ENCODE peak calls at places on chromosomes 7 and 10, in ten cellular contexts. One of them, this sample, is unnamed.
A peak's percentile ranks its signal among the peaks of the same experiment; 100 is the strongest.

GRCh38 chr7:129006636-129007414 is 48.1 kb downstream of the TNPO3 start:
- DNase-seq in NCI-H2029: no peak
- DNase-seq in iris pigment epithelial cell: peak; percentile 16
- DNase-seq in RKO: peak; percentile 12
- DNase-seq in GM04504: no peak
- DNase-seq in stimulated activated CD8-positive, alpha-beta memory T cell treated with anti-CD3 and anti-CD28 coated beads, Interleukin-15, amount 100 ng/mL, for 24 hours: no peak
- DNase-seq in activated naive CD8-positive, alpha-beta T cell treated with anti-CD3 and anti-CD28 coated beads, Interleukin-2, amount 50 U/mL, for 24 hours: no peak
- DNase-seq in activated CD4-positive, CD25-positive, alpha-beta regulatory T cell treated with anti-CD3 and anti-CD28 coated beads, Interleukin-2, amount 50 U/mL, for 72 hours: no peak
- DNase-seq in nephron progenitor cell: no peak
- DNase-seq in activated CD4-positive, alpha-beta T cell treated with anti-CD3 and anti-CD28 coated beads for 48 hours: no peak
- DNase-seq in this sample: no peak

GRCh38 chr10:117597216-117597615 is 54.7 kb downstream of the EMX2 start:
- DNase-seq in activated naive CD8-positive, alpha-beta T cell treated with anti-CD3 and anti-CD28 coated beads, Interleukin-2, amount 50 U/mL, for 24 hours: no peak
- DNase-seq in activated CD4-positive, alpha-beta T cell treated with anti-CD3 and anti-CD28 coated beads for 48 hours: no peak
- DNase-seq in iris pigment epithelial cell: peak; percentile 59
- DNase-seq in nephron progenitor cell: no peak
- DNase-seq in NCI-H2029: no peak
- DNase-seq in RKO: no peak
- DNase-seq in stimulated activated CD8-positive, alpha-beta memory T cell treated with anti-CD3 and anti-CD28 coated beads, Interleukin-15, amount 100 ng/mL, for 24 hours: no peak
- DNase-seq in GM04504: peak; percentile 36
- DNase-seq in activated CD4-positive, CD25-positive, alpha-beta regulatory T cell treated with anti-CD3 and anti-CD28 coated beads, Interleukin-2, amount 50 U/mL, for 72 hours: no peak
- DNase-seq in this sample: no peak

GRCh38 chr10:49228677-49229076 is 40.5 kb upstream of the TMEM273 start:
- DNase-seq in activated CD4-positive, alpha-beta T cell treated with anti-CD3 and anti-CD28 coated beads for 48 hours: no peak
- DNase-seq in activated CD4-positive, CD25-positive, alpha-beta regulatory T cell treated with anti-CD3 and anti-CD28 coated beads, Interleukin-2, amount 50 U/mL, for 72 hours: no peak
- DNase-seq in stimulated activated CD8-positive, alpha-beta memory T cell treated with anti-CD3 and anti-CD28 coated beads, Interleukin-15, amount 100 ng/mL, for 24 hours: no peak
- DNase-seq in NCI-H2029: no peak
- DNase-seq in activated naive CD8-positive, alpha-beta T cell treated with anti-CD3 and anti-CD28 coated beads, Interleukin-2, amount 50 U/mL, for 24 hours: no peak
- DNase-seq in nephron progenitor cell: no peak
- DNase-seq in GM04504: no peak
- DNase-seq in iris pigment epithelial cell: no peak
- DNase-seq in RKO: no peak
- DNase-seq in this sample: no peak

GRCh38 chr7:114656471-114656870 is 241.9 kb downstream of the FOXP2 start:
- DNase-seq in activated CD4-positive, CD25-positive, alpha-beta regulatory T cell treated with anti-CD3 and anti-CD28 coated beads, Interleukin-2, amount 50 U/mL, for 72 hours: no peak
- DNase-seq in activated CD4-positive, alpha-beta T cell treated with anti-CD3 and anti-CD28 coated beads for 48 hours: no peak
- DNase-seq in activated naive CD8-positive, alpha-beta T cell treated with anti-CD3 and anti-CD28 coated beads, Interleukin-2, amount 50 U/mL, for 24 hours: no peak
- DNase-seq in NCI-H2029: no peak
- DNase-seq in stimulated activated CD8-positive, alpha-beta memory T cell treated with anti-CD3 and anti-CD28 coated beads, Interleukin-15, amount 100 ng/mL, for 24 hours: no peak
- DNase-seq in GM04504: no peak
- DNase-seq in iris pigment epithelial cell: no peak
- DNase-seq in RKO: no peak
- DNase-seq in nephron progenitor cell: no peak
- DNase-seq in this sample: no peak

GRCh38 chr7:45986355-45987298 is 65.6 kb upstream of the IGFBP3 start:
- DNase-seq in GM04504: no peak
- DNase-seq in NCI-H2029: no peak
- DNase-seq in nephron progenitor cell: no peak
- DNase-seq in activated CD4-positive, alpha-beta T cell treated with anti-CD3 and anti-CD28 coated beads for 48 hours: no peak
- DNase-seq in activated CD4-positive, CD25-positive, alpha-beta regulatory T cell treated with anti-CD3 and anti-CD28 coated beads, Interleukin-2, amount 50 U/mL, for 72 hours: no peak
- DNase-seq in iris pigment epithelial cell: no peak
- DNase-seq in activated naive CD8-positive, alpha-beta T cell treated with anti-CD3 and anti-CD28 coated beads, Interleukin-2, amount 50 U/mL, for 24 hours: no peak
- DNase-seq in RKO: no peak
- DNase-seq in stimulated activated CD8-positive, alpha-beta memory T cell treated with anti-CD3 and anti-CD28 coated beads, Interleukin-15, amount 100 ng/mL, for 24 hours: no peak
- DNase-seq in this sample: no peak

GRCh38 chr10:84510121-84510520 is 181.7 kb downstream of the CCSER2 start:
- DNase-seq in iris pigment epithelial cell: peak; percentile 88
- DNase-seq in nephron progenitor cell: no peak
- DNase-seq in activated CD4-positive, alpha-beta T cell treated with anti-CD3 and anti-CD28 coated beads for 48 hours: no peak
- DNase-seq in activated naive CD8-positive, alpha-beta T cell treated with anti-CD3 and anti-CD28 coated beads, Interleukin-2, amount 50 U/mL, for 24 hours: no peak
- DNase-seq in GM04504: peak; percentile 8
- DNase-seq in NCI-H2029: no peak
- DNase-seq in RKO: no peak
- DNase-seq in activated CD4-positive, CD25-positive, alpha-beta regulatory T cell treated with anti-CD3 and anti-CD28 coated beads, Interleukin-2, amount 50 U/mL, for 72 hours: no peak
- DNase-seq in stimulated activated CD8-positive, alpha-beta memory T cell treated with anti-CD3 and anti-CD28 coated beads, Interleukin-15, amount 100 ng/mL, for 24 hours: no peak
- DNase-seq in this sample: no peak

GRCh38 chr10:79438699-79439085 is 6.7 kb downstream of the ZCCHC24 start:
- DNase-seq in iris pigment epithelial cell: no peak
- DNase-seq in GM04504: no peak
- DNase-seq in RKO: no peak
- DNase-seq in nephron progenitor cell: no peak
- DNase-seq in activated naive CD8-positive, alpha-beta T cell treated with anti-CD3 and anti-CD28 coated beads, Interleukin-2, amount 50 U/mL, for 24 hours: no peak
- DNase-seq in activated CD4-positive, CD25-positive, alpha-beta regulatory T cell treated with anti-CD3 and anti-CD28 coated beads, Interleukin-2, amount 50 U/mL, for 72 hours: no peak
- DNase-seq in stimulated activated CD8-positive, alpha-beta memory T cell treated with anti-CD3 and anti-CD28 coated beads, Interleukin-15, amount 100 ng/mL, for 24 hours: no peak
- DNase-seq in NCI-H2029: no peak
- DNase-seq in activated CD4-positive, alpha-beta T cell treated with anti-CD3 and anti-CD28 coated beads for 48 hours: no peak
- DNase-seq in this sample: no peak

GRCh38 chr10:43398939-43399871 is 9.8 kb downstream of the HNRNPF start:
- DNase-seq in iris pigment epithelial cell: peak; percentile 70
- DNase-seq in activated naive CD8-positive, alpha-beta T cell treated with anti-CD3 and anti-CD28 coated beads, Interleukin-2, amount 50 U/mL, for 24 hours: no peak
- DNase-seq in activated CD4-positive, CD25-positive, alpha-beta regulatory T cell treated with anti-CD3 and anti-CD28 coated beads, Interleukin-2, amount 50 U/mL, for 72 hours: peak; percentile 17
- DNase-seq in RKO: peak; percentile 87
- DNase-seq in stimulated activated CD8-positive, alpha-beta memory T cell treated with anti-CD3 and anti-CD28 coated beads, Interleukin-15, amount 100 ng/mL, for 24 hours: no peak
- DNase-seq in activated CD4-positive, alpha-beta T cell treated with anti-CD3 and anti-CD28 coated beads for 48 hours: no peak
- DNase-seq in GM04504: no peak
- DNase-seq in nephron progenitor cell: no peak
- DNase-seq in NCI-H2029: no peak
- DNase-seq in this sample: no peak

GRCh38 chr10:113003032-113003431 is 53.0 kb downstream of the TCF7L2 start:
- DNase-seq in activated naive CD8-positive, alpha-beta T cell treated with anti-CD3 and anti-CD28 coated beads, Interleukin-2, amount 50 U/mL, for 24 hours: no peak
- DNase-seq in NCI-H2029: no peak
- DNase-seq in stimulated activated CD8-positive, alpha-beta memory T cell treated with anti-CD3 and anti-CD28 coated beads, Interleukin-15, amount 100 ng/mL, for 24 hours: no peak
- DNase-seq in GM04504: no peak
- DNase-seq in activated CD4-positive, CD25-positive, alpha-beta regulatory T cell treated with anti-CD3 and anti-CD28 coated beads, Interleukin-2, amount 50 U/mL, for 72 hours: no peak
- DNase-seq in RKO: no peak
- DNase-seq in activated CD4-positive, alpha-beta T cell treated with anti-CD3 and anti-CD28 coated beads for 48 hours: no peak
- DNase-seq in nephron progenitor cell: no peak
- DNase-seq in iris pigment epithelial cell: no peak
- DNase-seq in this sample: no peak

GRCh38 chr7:45937862-45938261 is 16.8 kb upstream of the IGFBP3 start:
- DNase-seq in stimulated activated CD8-positive, alpha-beta memory T cell treated with anti-CD3 and anti-CD28 coated beads, Interleukin-15, amount 100 ng/mL, for 24 hours: no peak
- DNase-seq in NCI-H2029: no peak
- DNase-seq in activated CD4-positive, CD25-positive, alpha-beta regulatory T cell treated with anti-CD3 and anti-CD28 coated beads, Interleukin-2, amount 50 U/mL, for 72 hours: no peak
- DNase-seq in nephron progenitor cell: no peak
- DNase-seq in GM04504: no peak
- DNase-seq in iris pigment epithelial cell: no peak
- DNase-seq in RKO: no peak
- DNase-seq in activated naive CD8-positive, alpha-beta T cell treated with anti-CD3 and anti-CD28 coated beads, Interleukin-2, amount 50 U/mL, for 24 hours: no peak
- DNase-seq in activated CD4-positive, alpha-beta T cell treated with anti-CD3 and anti-CD28 coated beads for 48 hours: no peak
- DNase-seq in this sample: no peak

GRCh38 chr7:44538093-44538797 is 2.9 kb downstream of the NPC1L1 start:
- DNase-seq in activated CD4-positive, alpha-beta T cell treated with anti-CD3 and anti-CD28 coated beads for 48 hours: no peak
- DNase-seq in nephron progenitor cell: no peak
- DNase-seq in stimulated activated CD8-positive, alpha-beta memory T cell treated with anti-CD3 and anti-CD28 coated beads, Interleukin-15, amount 100 ng/mL, for 24 hours: no peak
- DNase-seq in iris pigment epithelial cell: no peak
- DNase-seq in NCI-H2029: no peak
- DNase-seq in RKO: no peak
- DNase-seq in GM04504: no peak
- DNase-seq in activated CD4-positive, CD25-positive, alpha-beta regulatory T cell treated with anti-CD3 and anti-CD28 coated beads, Interleukin-2, amount 50 U/mL, for 72 hours: no peak
- DNase-seq in activated naive CD8-positive, alpha-beta T cell treated with anti-CD3 and anti-CD28 coated beads, Interleukin-2, amount 50 U/mL, for 24 hours: no peak
- DNase-seq in this sample: no peak

GRCh38 chr7:95318501-95318900 is 5.8 kb downstream of the PON1 start:
- DNase-seq in activated CD4-positive, CD25-positive, alpha-beta regulatory T cell treated with anti-CD3 and anti-CD28 coated beads, Interleukin-2, amount 50 U/mL, for 72 hours: no peak
- DNase-seq in activated CD4-positive, alpha-beta T cell treated with anti-CD3 and anti-CD28 coated beads for 48 hours: no peak
- DNase-seq in RKO: no peak
- DNase-seq in GM04504: no peak
- DNase-seq in activated naive CD8-positive, alpha-beta T cell treated with anti-CD3 and anti-CD28 coated beads, Interleukin-2, amount 50 U/mL, for 24 hours: no peak
- DNase-seq in stimulated activated CD8-positive, alpha-beta memory T cell treated with anti-CD3 and anti-CD28 coated beads, Interleukin-15, amount 100 ng/mL, for 24 hours: no peak
- DNase-seq in iris pigment epithelial cell: no peak
- DNase-seq in NCI-H2029: peak; percentile 27
- DNase-seq in nephron progenitor cell: no peak
- DNase-seq in this sample: no peak

GRCh38 chr10:74753295-74754211 is 72.8 kb upstream of the KAT6B start:
- DNase-seq in NCI-H2029: no peak
- DNase-seq in activated CD4-positive, CD25-positive, alpha-beta regulatory T cell treated with anti-CD3 and anti-CD28 coated beads, Interleukin-2, amount 50 U/mL, for 72 hours: no peak
- DNase-seq in nephron progenitor cell: peak; percentile 14
- DNase-seq in GM04504: peak; percentile 98
- DNase-seq in RKO: no peak
- DNase-seq in stimulated activated CD8-positive, alpha-beta memory T cell treated with anti-CD3 and anti-CD28 coated beads, Interleukin-15, amount 100 ng/mL, for 24 hours: no peak
- DNase-seq in iris pigment epithelial cell: peak; percentile 20
- DNase-seq in activated CD4-positive, alpha-beta T cell treated with anti-CD3 and anti-CD28 coated beads for 48 hours: no peak
- DNase-seq in activated naive CD8-positive, alpha-beta T cell treated with anti-CD3 and anti-CD28 coated beads, Interleukin-2, amount 50 U/mL, for 24 hours: no peak
- DNase-seq in this sample: no peak

GRCh38 chr10:114304566-114305421 is 65.7 kb downstream of the VWA2 start:
- DNase-seq in activated naive CD8-positive, alpha-beta T cell treated with anti-CD3 and anti-CD28 coated beads, Interleukin-2, amount 50 U/mL, for 24 hours: peak; percentile 67
- DNase-seq in stimulated activated CD8-positive, alpha-beta memory T cell treated with anti-CD3 and anti-CD28 coated beads, Interleukin-15, amount 100 ng/mL, for 24 hours: peak; percentile 33
- DNase-seq in activated CD4-positive, CD25-positive, alpha-beta regulatory T cell treated with anti-CD3 and anti-CD28 coated beads, Interleukin-2, amount 50 U/mL, for 72 hours: peak; percentile 56
- DNase-seq in iris pigment epithelial cell: no peak
- DNase-seq in NCI-H2029: peak; percentile 65
- DNase-seq in GM04504: no peak
- DNase-seq in RKO: no peak
- DNase-seq in activated CD4-positive, alpha-beta T cell treated with anti-CD3 and anti-CD28 coated beads for 48 hours: peak; percentile 71
- DNase-seq in nephron progenitor cell: peak; percentile 90
- DNase-seq in this sample: peak; percentile 37

GRCh38 chr10:35306852-35307251 is 29.5 kb upstream of the CCNY start:
- DNase-seq in activated naive CD8-positive, alpha-beta T cell treated with anti-CD3 and anti-CD28 coated beads, Interleukin-2, amount 50 U/mL, for 24 hours: no peak
- DNase-seq in stimulated activated CD8-positive, alpha-beta memory T cell treated with anti-CD3 and anti-CD28 coated beads, Interleukin-15, amount 100 ng/mL, for 24 hours: no peak
- DNase-seq in activated CD4-positive, CD25-positive, alpha-beta regulatory T cell treated with anti-CD3 and anti-CD28 coated beads, Interleukin-2, amount 50 U/mL, for 72 hours: no peak
- DNase-seq in NCI-H2029: no peak
- DNase-seq in RKO: no peak
- DNase-seq in activated CD4-positive, alpha-beta T cell treated with anti-CD3 and anti-CD28 coated beads for 48 hours: peak; percentile 9
- DNase-seq in GM04504: no peak
- DNase-seq in nephron progenitor cell: no peak
- DNase-seq in iris pigment epithelial cell: peak; percentile 53
- DNase-seq in this sample: peak; percentile 23

GRCh38 chr7:50667789-50668226 is 102.6 kb upstream of the DDC start:
- DNase-seq in iris pigment epithelial cell: no peak
- DNase-seq in RKO: no peak
- DNase-seq in activated CD4-positive, alpha-beta T cell treated with anti-CD3 and anti-CD28 coated beads for 48 hours: no peak
- DNase-seq in activated naive CD8-positive, alpha-beta T cell treated with anti-CD3 and anti-CD28 coated beads, Interleukin-2, amount 50 U/mL, for 24 hours: no peak
- DNase-seq in nephron progenitor cell: no peak
- DNase-seq in stimulated activated CD8-positive, alpha-beta memory T cell treated with anti-CD3 and anti-CD28 coated beads, Interleukin-15, amount 100 ng/mL, for 24 hours: no peak
- DNase-seq in GM04504: no peak
- DNase-seq in activated CD4-positive, CD25-positive, alpha-beta regulatory T cell treated with anti-CD3 and anti-CD28 coated beads, Interleukin-2, amount 50 U/mL, for 72 hours: no peak
- DNase-seq in NCI-H2029: no peak
- DNase-seq in this sample: no peak